ENCODE peak calls at places on chromosomes 6 and 20, in seven cellular contexts. Y is right lobe of liver, E is AG09309, D is esophagus muscularis mucosa, B is nephron progenitor cell, Z is mucosa of descending colon, X is keratinocyte. C is an unnamed sample.
A peak's percentile ranks its signal among the peaks of the same experiment; 100 is the strongest.

GRCh38 chr6:1372690-1373089 is 16.7 kb upstream of the FOXF2 start:
- DNase-seq in Y (no peak), E (peak; percentile 38), D (no peak), B (no peak), Z (no peak), X (no peak), C (no peak)

GRCh38 chr6:45454008-45454911 is 76.5 kb upstream of the SUPT3H start:
- DNase-seq in Y (no peak), E (peak; percentile 67), D (no peak), B (no peak), Z (no peak), X (no peak), C (no peak)

GRCh38 chr6:19368511-19368910 is 468.7 kb upstream of the ID4 start:
- DNase-seq in Y (no peak), E (peak; percentile 48), D (no peak), B (no peak), Z (no peak), X (no peak), C (no peak)

GRCh38 chr20:41392871-41393704 is 26.5 kb upstream of the EMILIN3 start:
- DNase-seq in Y (peak; percentile 29), E (no peak), D (no peak), B (no peak), Z (no peak), X (no peak), C (no peak)

GRCh38 chr20:32445539-32446273 is 87.6 kb downstream of the ASXL1 start:
- DNase-seq in Y (no peak), E (no peak), D (no peak), B (no peak), Z (peak; percentile 40), X (no peak), C (no peak)

GRCh38 chr6:134757911-134758361 is 192.0 kb downstream of the ALDH8A1 start:
- DNase-seq in Y (no peak), E (no peak), D (no peak), B (no peak), Z (no peak), X (no peak), C (no peak)

GRCh38 chr6:13303668-13304017 is 24.7 kb downstream of the TBC1D7 start:
- DNase-seq in Y (peak; percentile 78), E (no peak), D (peak; percentile 93), B (no peak), Z (peak; percentile 75), X (no peak), C (peak; percentile 84)

GRCh38 chr6:17431581-17431980 is 38.2 kb downstream of the CAP2 start:
- DNase-seq in Y (no peak), E (peak; percentile 17), D (peak; percentile 68), B (no peak), Z (no peak), X (no peak), C (no peak)

GRCh38 chr6:90319044-90319443 is 22.4 kb upstream of the BACH2 start:
- DNase-seq in Y (no peak), E (no peak), D (peak; percentile 62), B (no peak), Z (no peak), X (no peak), C (no peak)

GRCh38 chr20:3563113-3563512 is 92.3 kb downstream of the ATRN start:
- DNase-seq in Y (no peak), E (no peak), D (no peak), B (no peak), Z (no peak), X (no peak), C (no peak)

GRCh38 chr6:2485116-2485515 is 239.7 kb upstream of the GMDS start:
- DNase-seq in Y (no peak), E (no peak), D (no peak), B (no peak), Z (no peak), X (no peak), C (no peak)

GRCh38 chr20:50360218-50360672 is 149.9 kb upstream of the PTPN1 start:
- DNase-seq in Y (no peak), E (no peak), D (no peak), B (no peak), Z (peak; percentile 81), X (no peak), C (no peak)

GRCh38 chr6:42013134-42013516 is 37.2 kb upstream of the TAF8 start:
- DNase-seq in Y (no peak), E (no peak), D (no peak), B (no peak), Z (no peak), X (no peak), C (no peak)

GRCh38 chr6:4776967-4777925 is 1.0 kb downstream of the CDYL start:
- DNase-seq in Y (no peak), E (no peak), D (no peak), B (no peak), Z (peak; percentile 60), X (no peak), C (no peak)

GRCh38 chr6:166705070-166705469 is 78.0 kb upstream of the RPS6KA2 start:
- DNase-seq in Y (no peak), E (no peak), D (no peak), B (no peak), Z (no peak), X (no peak), C (no peak)

GRCh38 chr6:163719028-163719742 is 304.7 kb downstream of the QKI start:
- DNase-seq in Y (no peak), E (no peak), D (no peak), B (no peak), Z (no peak), X (no peak), C (no peak)

GRCh38 chr20:40962733-40963504 is 65.7 kb upstream of the TOP1 start:
- DNase-seq in Y (peak; percentile 69), E (no peak), D (peak; percentile 93), B (peak; percentile 80), Z (peak; percentile 60), X (no peak), C (peak; percentile 92)

GRCh38 chr20:38723982-38724602 is at the start of gene SLC32A1:
- DNase-seq in Y (no peak), E (no peak), D (no peak), B (peak; percentile 68), Z (no peak), X (no peak), C (no peak)

GRCh38 chr20:40683221-40683893 is 5.7 kb downstream of the MAFB start:
- DNase-seq in Y (peak; percentile 54), E (no peak), D (no peak), B (peak; percentile 59), Z (no peak), X (no peak), C (no peak)

GRCh38 chr20:59161626-59162170 is 1.9 kb upstream of the ZNF831 start:
- DNase-seq in Y (no peak), E (no peak), D (no peak), B (no peak), Z (no peak), X (no peak), C (no peak)

GRCh38 chr6:11798096-11798495 is 19.5 kb upstream of the ADTRP start:
- DNase-seq in Y (no peak), E (peak; percentile 37), D (no peak), B (no peak), Z (no peak), X (no peak), C (no peak)

GRCh38 chr6:160069050-160069454 is 52.6 kb upstream of the SLC22A1 start:
- DNase-seq in Y (peak; percentile 14), E (no peak), D (no peak), B (no peak), Z (no peak), X (no peak), C (no peak)

DNA sequence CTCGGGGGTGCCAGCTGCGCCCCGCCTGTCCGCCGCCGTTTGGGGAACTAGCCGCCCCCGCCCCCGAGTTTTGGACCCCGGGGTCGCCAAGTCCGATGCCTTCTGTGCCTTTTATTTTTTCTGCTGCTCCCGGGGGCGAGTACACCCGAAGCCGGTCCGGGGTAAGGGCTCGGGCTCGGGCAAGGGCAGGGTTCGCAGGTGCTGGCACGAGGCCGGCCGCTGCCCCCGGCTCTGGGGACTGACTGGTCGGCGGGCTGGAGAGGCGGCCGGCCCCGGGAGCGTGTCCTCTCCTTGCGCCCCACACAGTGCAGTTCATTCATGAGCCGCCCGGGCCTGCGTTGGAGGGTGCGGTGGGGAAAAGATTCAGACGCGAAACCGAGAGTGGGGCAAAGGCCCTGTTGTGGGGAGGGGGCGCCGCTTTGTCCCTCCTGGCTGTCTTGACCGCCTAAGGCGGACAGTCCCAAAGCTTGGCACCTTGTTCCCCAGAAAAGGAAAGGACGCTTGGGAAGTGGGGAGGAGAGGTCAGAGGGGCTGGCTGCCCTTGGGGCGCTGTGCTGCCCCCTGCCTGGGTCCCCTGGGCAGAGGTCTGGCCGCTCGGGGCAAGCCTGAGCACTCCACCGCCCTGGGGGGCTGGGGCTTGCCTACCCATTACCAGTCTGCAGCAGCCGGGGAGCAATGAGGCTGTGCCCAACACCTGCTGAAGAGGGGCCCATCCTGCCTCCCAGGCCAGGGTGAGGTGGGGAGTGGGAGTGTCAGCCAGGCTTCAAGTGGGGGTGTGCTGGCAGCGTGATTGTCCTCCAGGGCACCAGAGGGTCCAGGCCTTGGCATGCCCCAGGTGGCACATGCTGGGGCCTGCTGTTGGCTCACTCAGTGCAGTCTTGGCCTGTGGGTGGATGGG is 915 bp downstream of the TMEM63B start:
- DNase-seq in Y (peak; percentile 59), E (no peak), D (no peak), B (peak; percentile 54), Z (peak; percentile 74), X (no peak), C (no peak)
- TF ChIP-seq CTCF in Y (peak; percentile 15), E (no peak), D (no peak), B (no peak), Z (no peak), X (no peak), C (no peak)

DNA sequence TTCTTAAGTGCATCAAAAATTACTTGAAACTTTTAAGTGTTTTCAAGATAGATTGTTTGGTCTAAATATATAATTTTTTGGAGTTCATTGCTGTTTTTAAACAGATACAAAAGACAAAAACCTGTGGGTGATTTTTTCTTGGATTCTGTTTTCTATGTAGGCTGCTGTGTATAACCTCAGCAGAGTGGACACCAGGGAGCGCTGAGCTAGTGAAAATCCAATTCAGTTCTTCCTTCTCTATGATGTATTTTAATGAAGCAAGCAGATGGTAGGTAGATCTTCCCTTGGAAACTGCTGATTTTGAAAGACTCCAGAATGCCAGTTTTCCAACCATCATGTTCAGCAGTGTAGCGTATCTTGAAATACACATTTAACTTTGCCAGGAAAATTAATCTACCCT is 177.9 kb downstream of the PHF3 start:
- DNase-seq in Y (no peak), E (no peak), D (no peak), B (no peak), Z (no peak), X (no peak), C (no peak)
- TF ChIP-seq CTCF in Y (no peak), E (no peak), D (no peak), B (no peak), Z (no peak), X (no peak), C (no peak)

DNA sequence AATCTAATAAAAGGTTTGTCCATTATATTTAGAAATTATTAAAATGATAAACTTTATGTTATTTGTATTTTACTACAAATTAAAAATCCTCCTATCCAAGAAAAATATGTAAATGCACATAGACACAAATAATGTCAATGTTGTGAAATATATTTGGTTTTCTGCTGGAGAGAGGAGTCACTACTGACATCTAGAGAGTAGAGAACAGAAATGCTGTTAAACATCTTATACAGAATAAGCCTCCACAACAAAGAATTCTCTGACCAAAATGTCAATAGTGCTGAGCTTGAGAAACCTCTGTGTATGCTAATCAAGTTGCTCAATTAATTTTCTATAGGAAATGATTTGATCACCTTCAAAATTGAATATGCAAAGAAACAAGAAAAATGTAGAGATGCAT is 12.4 kb downstream of the HTR1B start:
- DNase-seq in Y (no peak), E (no peak), D (no peak), B (no peak), Z (no peak), X (no peak), C (no peak)
- TF ChIP-seq CTCF in Y (no peak), E (peak; percentile 46), D (no peak), B (no peak), Z (no peak), X (no peak), C (peak; percentile 69)

GRCh38 chr20:33459599-33459998 is 16.0 kb upstream of the SNTA1 start:
- DNase-seq in Y (no peak), E (no peak), D (no peak), B (no peak), Z (no peak), X (no peak), C (no peak)
- TF ChIP-seq CTCF in Y (no peak), E (no peak), D (no peak), B (no peak), Z (no peak), X (no peak), C (no peak)

C was measured in osteocyte.